ENCODE peak calls at places on chromosomes 3 and 15, in ten cellular contexts. B, Z, A, E, L, T, Y, Q, K and X are unnamed samples.

GRCh38 chr3:128152419-128153155 is 694 bp upstream of the EEFSEC start:
- DNase-seq in B (peak; percentile 73), Z (no peak), A (no peak), E (no peak), L (no peak), T (no peak), Y (peak; percentile 47), Q (no peak), K (no peak), X (no peak)

GRCh38 chr15:25545017-25545416 is 106.2 kb upstream of the UBE3A start:
- DNase-seq in B (no peak), Z (no peak), A (no peak), E (no peak), L (no peak), T (no peak), Y (no peak), Q (no peak), K (no peak), X (no peak)

GRCh38 chr3:63207066-63207590 is 71.0 kb upstream of the SYNPR start:
- DNase-seq in B (no peak), Z (no peak), A (no peak), E (no peak), L (no peak), T (no peak), Y (peak; percentile 50), Q (no peak), K (no peak), X (no peak)

GRCh38 chr3:64457811-64458210 is 230.0 kb downstream of the ADAMTS9 start:
- DNase-seq in B (no peak), Z (no peak), A (no peak), E (no peak), L (no peak), T (no peak), Y (no peak), Q (no peak), K (no peak), X (no peak)

GRCh38 chr3:120142236-120142635 is 48.0 kb upstream of the GSK3B start:
- DNase-seq in B (no peak), Z (no peak), A (no peak), E (no peak), L (no peak), T (no peak), Y (no peak), Q (no peak), K (no peak), X (no peak)

GRCh38 chr3:74532446-74532845 is 82.0 kb downstream of the CNTN3 start:
- DNase-seq in B (no peak), Z (no peak), A (no peak), E (no peak), L (no peak), T (no peak), Y (no peak), Q (no peak), K (no peak), X (no peak)

GRCh38 chr15:91891101-91891500 is 37.6 kb downstream of the SLCO3A1 start:
- DNase-seq in B (no peak), Z (no peak), A (no peak), E (no peak), L (no peak), T (no peak), Y (no peak), Q (no peak), K (no peak), X (no peak)

GRCh38 chr3:190048831-190049541 is 71.7 kb downstream of the P3H2 start:
- DNase-seq in B (no peak), Z (no peak), A (no peak), E (no peak), L (no peak), T (no peak), Y (peak; percentile 69), Q (no peak), K (no peak), X (no peak)

GRCh38 chr15:81103857-81104256 is 30.2 kb upstream of the CFAP161 start:
- DNase-seq in B (no peak), Z (no peak), A (no peak), E (no peak), L (no peak), T (no peak), Y (no peak), Q (no peak), K (no peak), X (no peak)

GRCh38 chr15:88241060-88241459 is 15.5 kb downstream of the NTRK3 start:
- DNase-seq in B (no peak), Z (peak; percentile 60), A (no peak), E (no peak), L (no peak), T (no peak), Y (no peak), Q (no peak), K (no peak), X (no peak)